ENCODE peak calls at places on chromosomes 5 and 9, in five cellular contexts. Q, O, R, N and E are unnamed samples.

GRCh38 chr9:69817202-69817601 is 3.4 kb upstream of the CFAP95 start:
- DNase-seq in Q (no peak), O (no peak), R (no peak), N (no peak), E (no peak)

GRCh38 chr5:172920447-172920849 is 38.8 kb upstream of the RPL26L1 start:
- DNase-seq in Q (no peak), O (peak), R (no peak), N (no peak), E (no peak)

GRCh38 chr5:102794677-102795331 is 39.7 kb downstream of the PAM start:
- DNase-seq in Q (no peak), O (no peak), R (no peak), N (no peak), E (no peak)

GRCh38 chr9:100287186-100287585 is 65.6 kb downstream of the TEX10 start:
- DNase-seq in Q (no peak), O (no peak), R (no peak), N (no peak), E (no peak)

GRCh38 chr5:19902316-19902934 is 85.6 kb downstream of the CDH18 start:
- DNase-seq in Q (no peak), O (no peak), R (peak), N (no peak), E (no peak)

GRCh38 chr5:77893225-77893860 is 117.2 kb upstream of the TBCA start:
- DNase-seq in Q (peak), O (peak), R (peak), N (no peak), E (no peak)

GRCh38 chr5:169626779-169627178 is 10.3 kb upstream of the DOCK2 start:
- DNase-seq in Q (no peak), O (peak), R (no peak), N (no peak), E (no peak)

GRCh38 chr9:136859821-136860269 is 6.3 kb downstream of the EDF1 start:
- DNase-seq in Q (no peak), O (no peak), R (no peak), N (no peak), E (peak)

GRCh38 chr5:121199238-121199999 is 652.3 kb upstream of the FTMT start:
- DNase-seq in Q (no peak), O (no peak), R (no peak), N (no peak), E (peak)

GRCh38 chr5:150286820-150287219 is 2.8 kb downstream of the CAMK2A start:
- DNase-seq in Q (peak), O (peak), R (peak), N (no peak), E (no peak)